ENCODE peak calls at places on chromosome 1, in seven cellular contexts. B is activated gamma-delta T cell; I is GM12892; W is esophagus squamous epithelium; N is MV-4-11; K is activated naive CD8-positive, alpha-beta T cell treated with anti-CD3 and anti-CD28 coated beads, Interleukin-2, amount 50 U/mL, for 16 hours; J is Calu3. X is an unnamed sample.
A peak's percentile ranks its signal among the peaks of the same experiment; 100 is the strongest.

GRCh38 chr1:71196685-71197084 is 115.8 kb upstream of the ZRANB2 start:
- DNase-seq in W (no peak), I (no peak), J (no peak), B (no peak), K (no peak), N (peak; percentile 21), X (peak; percentile 27)

GRCh38 chr1:168437821-168438220 is 106.0 kb downstream of the XCL2 start:
- DNase-seq in W (no peak), N (no peak), I (no peak), K (no peak), J (no peak), B (no peak), X (no peak)

GRCh38 chr1:16013220-16013907 is 4.5 kb downstream of the HSPB7 start:
- DNase-seq in K (peak; percentile 47), W (no peak), I (no peak), B (no peak), J (peak; percentile 57), N (peak; percentile 51), X (peak; percentile 64)

GRCh38 chr1:203479646-203480045 is 4.0 kb downstream of the PRELP start:
- DNase-seq in I (no peak), K (no peak), N (no peak), B (no peak), J (no peak), W (no peak), X (no peak)

GRCh38 chr1:68111804-68112436 is 61.5 kb upstream of the DIRAS3 start:
- DNase-seq in N (peak; percentile 1), B (no peak), K (no peak), J (peak; percentile 59), W (no peak), I (no peak), X (peak; percentile 76)

GRCh38 chr1:37741130-37741529 is 23.8 kb downstream of the EPHA10 start:
- DNase-seq in K (no peak), B (no peak), W (no peak), J (no peak), I (no peak), N (no peak), X (peak; percentile 60)

GRCh38 chr1:14784790-14785773 is 186.6 kb downstream of the KAZN start:
- DNase-seq in J (no peak), W (no peak), K (no peak), N (no peak), I (no peak), B (no peak), X (no peak)

GRCh38 chr1:168763031-168763430 is 34.0 kb upstream of the DPT start:
- DNase-seq in W (no peak), B (no peak), K (no peak), I (no peak), J (no peak), N (no peak), X (no peak)

GRCh38 chr1:191929383-191929782 is 228.9 kb upstream of the RGS18 start:
- DNase-seq in K (no peak), B (no peak), W (no peak), N (no peak), J (no peak), I (no peak), X (no peak)

GRCh38 chr1:19009882-19010321 is 53.4 kb upstream of the IFFO2 start:
- DNase-seq in J (peak; percentile 61), K (no peak), I (no peak), W (no peak), B (no peak), N (no peak), X (peak; percentile 97)

GRCh38 chr1:21174638-21175323 is 1.9 kb downstream of the EIF4G3 start:
- DNase-seq in N (no peak), W (no peak), B (no peak), J (no peak), K (no peak), I (no peak), X (no peak)